ENCODE peak calls at places on chromosomes 6 and 20, in five cellular contexts. P is Kasumi-1, N is brain microvascular endothelial cell, D is endothelial cell of umbilical vein, B is NCI-H1092 treated with DMSO at 0.1 percent for 48 hours. T is an unnamed sample.
A peak's percentile ranks its signal among the peaks of the same experiment; 100 is the strongest.

GRCh38 chr6:22716721-22717120 is 147.4 kb downstream of the HDGFL1 start:
- DNase-seq in P (no peak), B (no peak), N (no peak), D (no peak), T (no peak)

GRCh38 chr6:170098428-170099170 is 192.3 kb downstream of the DLL1 start:
- DNase-seq in P (no peak), D (no peak), N (no peak), B (no peak), T (no peak)

GRCh38 chr6:33700391-33701050 is 11.0 kb downstream of the UQCC2 start:
- DNase-seq in N (peak; percentile 58), P (peak; percentile 74), D (peak; percentile 81), B (peak; percentile 35), T (peak; percentile 3)

GRCh38 chr6:112770341-112770740 is 423.2 kb downstream of the RFPL4B start:
- DNase-seq in B (no peak), D (no peak), N (no peak), P (no peak), T (no peak)

GRCh38 chr20:910132-910839 is 5.8 kb downstream of the ANGPT4 start:
- DNase-seq in P (no peak), B (no peak), N (no peak), D (no peak), T (no peak)

GRCh38 chr20:49753133-49753532 is 39.5 kb upstream of the B4GALT5 start:
- DNase-seq in B (no peak), P (no peak), D (no peak), N (no peak), T (no peak)

GRCh38 chr20:57922701-57923100 is 212.9 kb upstream of the PMEPA1 start:
- DNase-seq in P (no peak), B (no peak), D (no peak), N (no peak), T (no peak)

GRCh38 chr20:24780648-24781047 is 168.4 kb upstream of the CST7 start:
- DNase-seq in B (no peak), D (no peak), P (no peak), N (no peak), T (no peak)

GRCh38 chr6:90253631-90254030 is 43.0 kb downstream of the BACH2 start:
- DNase-seq in P (no peak), N (no peak), B (no peak), D (no peak), T (no peak)

GRCh38 chr6:145836767-145837166 is 22.2 kb upstream of the FBXO30 start:
- DNase-seq in B (no peak), P (no peak), D (no peak), N (no peak), T (no peak)

GRCh38 chr6:157223021-157223430 is 100.3 kb downstream of the TMEM242 start:
- DNase-seq in N (no peak), B (no peak), P (peak; percentile 76), D (no peak), T (no peak)

GRCh38 chr6:115733426-115733825 is 327.3 kb downstream of the FRK start:
- DNase-seq in B (no peak), P (no peak), D (no peak), N (no peak), T (no peak)

GRCh38 chr20:19992996-19993908 is 23.9 kb upstream of the NAA20 start:
- DNase-seq in N (peak; percentile 88), P (no peak), B (no peak), D (peak; percentile 86), T (no peak)

GRCh38 chr20:54469293-54469692 is 6.1 kb upstream of the DOK5 start:
- DNase-seq in B (no peak), N (no peak), P (no peak), D (no peak), T (no peak)

GRCh38 chr6:1485678-1486077 is 96.3 kb downstream of the FOXF2 start:
- DNase-seq in P (no peak), B (no peak), N (peak; percentile 89), D (peak; percentile 52), T (no peak)

GRCh38 chr6:108166664-108167448 is 1.0 kb downstream of the NR2E1 start:
- DNase-seq in D (no peak), B (no peak), N (no peak), P (no peak), T (no peak)

GRCh38 chr20:51301026-51301425 is 241.5 kb downstream of the NFATC2 start:
- DNase-seq in P (no peak), B (no peak), N (no peak), D (no peak), T (no peak)

GRCh38 chr6:5989141-5989723 is 17.5 kb downstream of the NRN1 start:
- DNase-seq in B (no peak), D (no peak), N (no peak), P (peak; percentile 86), T (no peak)

GRCh38 chr20:63241272-63241671 is 5.6 kb downstream of the BIRC7 start:
- DNase-seq in D (peak; percentile 24), P (no peak), B (peak; percentile 43), N (no peak), T (no peak)

GRCh38 chr6:71410164-71410566 is 121.6 kb downstream of the OGFRL1 start:
- DNase-seq in P (no peak), N (no peak), B (no peak), D (no peak), T (no peak)

GRCh38 chr6:127115032-127115661 is 3.3 kb upstream of the RSPO3 start:
- DNase-seq in P (no peak), B (no peak), N (no peak), D (no peak), T (no peak)